ENCODE peak calls at places on chromosomes 7 and 10, in five cellular contexts. One of them, this sample, is unnamed.

GRCh38 chr7:74480861-74481417 is 27.2 kb downstream of the GTF2IRD1 start:
- DNase-seq in kidney epithelial cell: no peak
- DNase-seq in heart left ventricle: peak
- DNase-seq in spleen: peak
- DNase-seq in body of pancreas: peak
- DNase-seq in this sample: peak

GRCh38 chr7:102912742-102913141 is at the start of gene LRRC17:
- DNase-seq in heart left ventricle: peak
- DNase-seq in spleen: no peak
- DNase-seq in kidney epithelial cell: peak
- DNase-seq in body of pancreas: no peak
- DNase-seq in this sample: no peak

GRCh38 chr7:27966219-27966780 is 214.3 kb downstream of the JAZF1 start:
- DNase-seq in spleen: no peak
- DNase-seq in body of pancreas: no peak
- DNase-seq in kidney epithelial cell: no peak
- DNase-seq in heart left ventricle: no peak
- DNase-seq in this sample: no peak

GRCh38 chr7:140966561-140967234 is 42.0 kb upstream of the BRAF start:
- DNase-seq in heart left ventricle: no peak
- DNase-seq in spleen: no peak
- DNase-seq in kidney epithelial cell: no peak
- DNase-seq in body of pancreas: no peak
- DNase-seq in this sample: no peak

GRCh38 chr10:123553810-123554430 is 112.2 kb upstream of the GPR26 start:
- DNase-seq in kidney epithelial cell: no peak
- DNase-seq in body of pancreas: no peak
- DNase-seq in spleen: no peak
- DNase-seq in heart left ventricle: no peak
- DNase-seq in this sample: no peak

GRCh38 chr7:157004050-157004838 is 6.2 kb downstream of the MNX1 start:
- DNase-seq in heart left ventricle: no peak
- DNase-seq in body of pancreas: peak
- DNase-seq in kidney epithelial cell: no peak
- DNase-seq in spleen: peak
- DNase-seq in this sample: no peak

GRCh38 chr10:89670926-89671325 is 25.9 kb upstream of the PANK1 start:
- DNase-seq in heart left ventricle: no peak
- DNase-seq in kidney epithelial cell: no peak
- DNase-seq in body of pancreas: no peak
- DNase-seq in spleen: no peak
- DNase-seq in this sample: no peak

GRCh38 chr10:131560166-131560565 is 248.6 kb upstream of the TCERG1L start:
- DNase-seq in body of pancreas: no peak
- DNase-seq in heart left ventricle: no peak
- DNase-seq in kidney epithelial cell: no peak
- DNase-seq in spleen: no peak
- DNase-seq in this sample: no peak

GRCh38 chr7:78924581-78924980 is 528.9 kb downstream of the MAGI2 start:
- DNase-seq in heart left ventricle: no peak
- DNase-seq in spleen: no peak
- DNase-seq in kidney epithelial cell: no peak
- DNase-seq in body of pancreas: no peak
- DNase-seq in this sample: no peak

GRCh38 chr7:112995091-112995824 is 91.4 kb downstream of the GPR85 start:
- DNase-seq in spleen: no peak
- DNase-seq in body of pancreas: no peak
- DNase-seq in kidney epithelial cell: peak
- DNase-seq in heart left ventricle: peak
- DNase-seq in this sample: no peak

GRCh38 chr10:13450078-13450477 is 78.7 kb downstream of the BEND7 start:
- DNase-seq in kidney epithelial cell: no peak
- DNase-seq in spleen: no peak
- DNase-seq in heart left ventricle: no peak
- DNase-seq in body of pancreas: no peak
- DNase-seq in this sample: no peak

GRCh38 chr10:132705173-132705572 is 80.8 kb downstream of the NKX6-2 start:
- DNase-seq in heart left ventricle: no peak
- DNase-seq in spleen: peak
- DNase-seq in kidney epithelial cell: no peak
- DNase-seq in body of pancreas: peak
- DNase-seq in this sample: no peak

GRCh38 chr7:130935564-130936157 is 201.7 kb upstream of the KLF14 start:
- DNase-seq in spleen: no peak
- DNase-seq in heart left ventricle: no peak
- DNase-seq in body of pancreas: peak
- DNase-seq in kidney epithelial cell: no peak
- DNase-seq in this sample: no peak

GRCh38 chr7:17144313-17144712 is 154.1 kb upstream of the AHR start:
- DNase-seq in body of pancreas: no peak
- DNase-seq in kidney epithelial cell: no peak
- DNase-seq in heart left ventricle: no peak
- DNase-seq in spleen: no peak
- DNase-seq in this sample: no peak

GRCh38 chr10:64396105-64396504 is 874.9 kb downstream of the REEP3 start:
- DNase-seq in heart left ventricle: no peak
- DNase-seq in kidney epithelial cell: peak
- DNase-seq in body of pancreas: no peak
- DNase-seq in spleen: no peak
- DNase-seq in this sample: no peak

GRCh38 chr10:119319920-119320258 is 112.5 kb downstream of the GRK5 start:
- DNase-seq in spleen: no peak
- DNase-seq in heart left ventricle: no peak
- DNase-seq in body of pancreas: no peak
- DNase-seq in kidney epithelial cell: no peak
- DNase-seq in this sample: no peak

GRCh38 chr7:55237156-55237721 is 127.9 kb upstream of the LANCL2 start:
- DNase-seq in body of pancreas: no peak
- DNase-seq in heart left ventricle: no peak
- DNase-seq in kidney epithelial cell: no peak
- DNase-seq in spleen: no peak
- DNase-seq in this sample: no peak

GRCh38 chr7:149714910-149715471 is 58.4 kb downstream of the ZNF467 start:
- DNase-seq in kidney epithelial cell: no peak
- DNase-seq in heart left ventricle: no peak
- DNase-seq in body of pancreas: peak
- DNase-seq in spleen: peak
- DNase-seq in this sample: peak

GRCh38 chr10:46254467-46254866 is 32.3 kb upstream of the ANTXRL start:
- DNase-seq in heart left ventricle: no peak
- DNase-seq in kidney epithelial cell: no peak
- DNase-seq in body of pancreas: no peak
- DNase-seq in spleen: no peak
- DNase-seq in this sample: no peak

GRCh38 chr10:113550365-113550764 is 2.5 kb upstream of the HABP2 start:
- DNase-seq in body of pancreas: no peak
- DNase-seq in kidney epithelial cell: peak
- DNase-seq in heart left ventricle: no peak
- DNase-seq in spleen: no peak
- DNase-seq in this sample: peak

GRCh38 chr10:6173203-6173602 is 29.5 kb upstream of the PFKFB3 start:
- DNase-seq in heart left ventricle: no peak
- DNase-seq in kidney epithelial cell: no peak
- DNase-seq in body of pancreas: no peak
- DNase-seq in spleen: no peak
- DNase-seq in this sample: no peak

GRCh38 chr7:44142028-44142427 is 896 bp upstream of the MYL7 start:
- DNase-seq in body of pancreas: no peak
- DNase-seq in spleen: peak
- DNase-seq in heart left ventricle: no peak
- DNase-seq in kidney epithelial cell: no peak
- DNase-seq in this sample: no peak

GRCh38 chr7:15921576-15921975 is 235.1 kb upstream of the MEOX2 start:
- DNase-seq in body of pancreas: no peak
- DNase-seq in kidney epithelial cell: no peak
- DNase-seq in heart left ventricle: no peak
- DNase-seq in spleen: no peak
- DNase-seq in this sample: no peak

GRCh38 chr10:15898046-15898445 is 37.7 kb upstream of the MINDY3 start:
- DNase-seq in kidney epithelial cell: no peak
- DNase-seq in heart left ventricle: no peak
- DNase-seq in body of pancreas: no peak
- DNase-seq in spleen: no peak
- DNase-seq in this sample: no peak

GRCh38 chr10:80202934-80203834 is 2.2 kb downstream of the ANXA11 start:
- DNase-seq in heart left ventricle: peak
- DNase-seq in kidney epithelial cell: no peak
- DNase-seq in body of pancreas: peak
- DNase-seq in spleen: peak
- DNase-seq in this sample: peak

GRCh38 chr7:149547126-149547525 is 49.5 kb upstream of the ZNF746 start:
- DNase-seq in kidney epithelial cell: no peak
- DNase-seq in body of pancreas: no peak
- DNase-seq in heart left ventricle: no peak
- DNase-seq in spleen: no peak
- DNase-seq in this sample: no peak

GRCh38 chr7:118563311-118563710 is 338.8 kb downstream of the ANKRD7 start:
- DNase-seq in heart left ventricle: no peak
- DNase-seq in body of pancreas: no peak
- DNase-seq in spleen: no peak
- DNase-seq in kidney epithelial cell: no peak
- DNase-seq in this sample: no peak
- TF ChIP-seq CTCF in heart left ventricle: no peak
- TF ChIP-seq CTCF in body of pancreas: no peak
- TF ChIP-seq CTCF in spleen: no peak
- TF ChIP-seq CTCF in kidney epithelial cell: no peak
- TF ChIP-seq CTCF in this sample: no peak

DNA sequence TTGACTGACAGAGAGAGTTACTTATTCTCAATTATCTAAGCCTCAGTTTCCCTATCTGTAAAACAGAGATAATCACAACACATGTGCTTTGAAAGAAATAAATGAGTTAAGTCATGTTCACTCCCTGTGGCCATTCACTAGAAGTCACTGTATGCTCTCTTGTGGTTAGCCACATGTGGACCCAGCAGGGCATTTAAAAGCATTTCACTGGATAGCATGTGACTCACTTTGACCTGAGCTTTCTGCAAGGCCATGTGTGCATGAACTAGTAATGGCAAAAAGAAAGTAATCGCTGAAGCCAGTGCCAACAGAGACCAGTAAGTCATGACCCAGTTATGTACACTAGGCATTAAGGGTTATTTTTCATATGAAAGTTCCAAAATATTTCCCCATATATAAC is 557.0 kb upstream of the IGFBP3 start:
- DNase-seq in spleen: no peak
- DNase-seq in heart left ventricle: no peak
- DNase-seq in body of pancreas: no peak
- DNase-seq in kidney epithelial cell: peak
- DNase-seq in this sample: no peak
- TF ChIP-seq CTCF in spleen: no peak
- TF ChIP-seq CTCF in heart left ventricle: no peak
- TF ChIP-seq CTCF in body of pancreas: no peak
- TF ChIP-seq CTCF in kidney epithelial cell: no peak
- TF ChIP-seq CTCF in this sample: no peak

GRCh38 chr7:110591341-110591740 is 499.6 kb upstream of the LRRN3 start:
- DNase-seq in spleen: no peak
- DNase-seq in body of pancreas: no peak
- DNase-seq in heart left ventricle: no peak
- DNase-seq in kidney epithelial cell: no peak
- DNase-seq in this sample: no peak

GRCh38 chr7:110587294-110587693 is 503.6 kb upstream of the LRRN3 start:
- DNase-seq in heart left ventricle: no peak
- DNase-seq in spleen: no peak
- DNase-seq in body of pancreas: no peak
- DNase-seq in kidney epithelial cell: no peak
- DNase-seq in this sample: no peak

GRCh38 chr7:110592557-110592956 is 498.4 kb upstream of the LRRN3 start:
- DNase-seq in body of pancreas: no peak
- DNase-seq in kidney epithelial cell: no peak
- DNase-seq in spleen: no peak
- DNase-seq in heart left ventricle: no peak
- DNase-seq in this sample: no peak

GRCh38 chr7:110595694-110596093 is 495.2 kb upstream of the LRRN3 start:
- DNase-seq in heart left ventricle: no peak
- DNase-seq in spleen: no peak
- DNase-seq in body of pancreas: no peak
- DNase-seq in kidney epithelial cell: no peak
- DNase-seq in this sample: no peak

DNA sequence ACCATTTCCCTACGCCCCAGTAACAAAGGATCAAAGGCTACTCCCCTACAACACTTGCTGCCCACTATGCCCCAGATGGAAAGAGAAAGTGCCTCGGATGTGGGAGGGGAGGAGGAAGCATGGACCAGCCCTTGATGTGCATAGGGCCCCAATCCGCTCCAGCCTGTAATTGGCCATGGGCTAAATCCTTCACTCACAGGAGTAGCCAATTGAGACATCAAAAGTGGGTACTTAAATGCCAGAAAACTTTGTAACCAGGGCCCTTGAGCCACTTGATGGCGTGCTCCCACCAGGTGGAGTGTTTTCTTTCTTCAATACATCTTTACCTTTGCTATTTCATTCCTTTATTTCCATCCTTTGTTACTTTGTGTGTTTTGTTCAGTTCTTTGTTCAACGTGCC is 500.5 kb upstream of the LRRN3 start:
- DNase-seq in spleen: no peak
- DNase-seq in kidney epithelial cell: no peak
- DNase-seq in body of pancreas: no peak
- DNase-seq in heart left ventricle: no peak
- DNase-seq in this sample: no peak
- TF ChIP-seq CTCF in spleen: no peak
- TF ChIP-seq CTCF in kidney epithelial cell: no peak
- TF ChIP-seq CTCF in body of pancreas: no peak
- TF ChIP-seq CTCF in heart left ventricle: no peak
- TF ChIP-seq CTCF in this sample: no peak

DNA sequence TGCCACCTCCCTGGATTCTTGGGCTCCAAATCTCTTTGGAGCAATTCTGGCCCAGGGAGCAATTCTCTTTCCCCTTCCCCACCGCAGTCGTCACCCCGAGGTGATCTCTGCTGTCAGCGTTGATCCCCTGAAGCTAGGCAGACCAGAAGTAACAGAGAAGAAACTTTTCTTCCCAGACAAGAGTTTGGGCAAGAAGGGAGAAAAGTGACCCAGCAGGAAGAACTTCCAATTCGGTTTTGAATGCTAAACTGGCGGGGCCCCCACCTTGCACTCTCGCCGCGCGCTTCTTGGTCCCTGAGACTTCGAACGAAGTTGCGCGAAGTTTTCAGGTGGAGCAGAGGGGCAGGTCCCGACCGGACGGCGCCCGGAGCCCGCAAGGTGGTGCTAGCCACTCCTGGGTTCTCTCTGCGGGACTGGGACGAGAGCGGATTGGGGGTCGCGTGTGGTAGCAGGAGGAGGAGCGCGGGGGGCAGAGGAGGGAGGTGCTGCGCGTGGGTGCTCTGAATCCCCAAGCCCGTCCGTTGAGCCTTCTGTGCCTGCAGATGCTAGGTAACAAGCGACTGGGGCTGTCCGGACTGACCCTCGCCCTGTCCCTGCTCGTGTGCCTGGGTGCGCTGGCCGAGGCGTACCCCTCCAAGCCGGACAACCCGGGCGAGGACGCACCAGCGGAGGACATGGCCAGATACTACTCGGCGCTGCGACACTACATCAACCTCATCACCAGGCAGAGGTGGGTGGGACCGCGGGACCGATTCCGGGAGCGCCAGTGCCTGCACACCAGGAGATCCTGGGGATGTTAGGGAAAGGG is 913 bp downstream of the NPY start:
- DNase-seq in heart left ventricle: no peak
- DNase-seq in spleen: peak
- DNase-seq in body of pancreas: peak
- DNase-seq in kidney epithelial cell: no peak
- DNase-seq in this sample: no peak
- TF ChIP-seq CTCF in heart left ventricle: no peak
- TF ChIP-seq CTCF in spleen: no peak
- TF ChIP-seq CTCF in body of pancreas: no peak
- TF ChIP-seq CTCF in kidney epithelial cell: peak
- TF ChIP-seq CTCF in this sample: no peak

GRCh38 chr7:30913821-30914515 is 2.3 kb downstream of the AQP1 start:
- DNase-seq in heart left ventricle: no peak
- DNase-seq in body of pancreas: no peak
- DNase-seq in kidney epithelial cell: no peak
- DNase-seq in spleen: no peak
- DNase-seq in this sample: no peak
- TF ChIP-seq CTCF in heart left ventricle: no peak
- TF ChIP-seq CTCF in body of pancreas: no peak
- TF ChIP-seq CTCF in kidney epithelial cell: no peak
- TF ChIP-seq CTCF in spleen: no peak
- TF ChIP-seq CTCF in this sample: no peak

This sample was measured in adrenal gland.